ENCODE peak calls at places on chromosomes 3 and 15, in nine cellular contexts. One of them, this sample, is unnamed.

GRCh38 chr15:81948751-81949150 is 97.1 kb downstream of the MEX3B start:
- DNase-seq in fibroblast of the conjunctiva: no peak
- DNase-seq in colonic mucosa: no peak
- DNase-seq in GM13977: no peak
- DNase-seq in GM12891: no peak
- DNase-seq in HepG2: no peak
- DNase-seq in H4: peak
- DNase-seq in left colon: no peak
- DNase-seq in activated CD4-positive, alpha-beta T cell treated with anti-CD3 and anti-CD28 coated beads, Interleukin-2, amount 50 U/mL, for 24 hours: no peak
- DNase-seq in this sample: no peak

GRCh38 chr15:87711011-87711410 is 545.5 kb downstream of the NTRK3 start:
- DNase-seq in fibroblast of the conjunctiva: no peak
- DNase-seq in colonic mucosa: no peak
- DNase-seq in GM13977: no peak
- DNase-seq in GM12891: no peak
- DNase-seq in HepG2: no peak
- DNase-seq in H4: peak
- DNase-seq in left colon: no peak
- DNase-seq in activated CD4-positive, alpha-beta T cell treated with anti-CD3 and anti-CD28 coated beads, Interleukin-2, amount 50 U/mL, for 24 hours: no peak
- DNase-seq in this sample: no peak

GRCh38 chr3:195537995-195538394 is 5.1 kb downstream of the PPP1R2 start:
- DNase-seq in fibroblast of the conjunctiva: no peak
- DNase-seq in colonic mucosa: no peak
- DNase-seq in GM13977: peak
- DNase-seq in GM12891: no peak
- DNase-seq in HepG2: no peak
- DNase-seq in H4: no peak
- DNase-seq in left colon: no peak
- DNase-seq in activated CD4-positive, alpha-beta T cell treated with anti-CD3 and anti-CD28 coated beads, Interleukin-2, amount 50 U/mL, for 24 hours: no peak
- DNase-seq in this sample: no peak

GRCh38 chr3:42247576-42248027 is 18.4 kb downstream of the CCK start:
- DNase-seq in fibroblast of the conjunctiva: peak
- DNase-seq in colonic mucosa: peak
- DNase-seq in GM13977: peak
- DNase-seq in GM12891: no peak
- DNase-seq in HepG2: peak
- DNase-seq in H4: peak
- DNase-seq in left colon: peak
- DNase-seq in activated CD4-positive, alpha-beta T cell treated with anti-CD3 and anti-CD28 coated beads, Interleukin-2, amount 50 U/mL, for 24 hours: no peak
- DNase-seq in this sample: peak

GRCh38 chr3:81045976-81046375 is 715.5 kb downstream of the GBE1 start:
- DNase-seq in fibroblast of the conjunctiva: no peak
- DNase-seq in colonic mucosa: no peak
- DNase-seq in GM13977: no peak
- DNase-seq in GM12891: no peak
- DNase-seq in HepG2: no peak
- DNase-seq in H4: peak
- DNase-seq in left colon: no peak
- DNase-seq in activated CD4-positive, alpha-beta T cell treated with anti-CD3 and anti-CD28 coated beads, Interleukin-2, amount 50 U/mL, for 24 hours: no peak
- DNase-seq in this sample: no peak

GRCh38 chr3:42736081-42736480 is 33.5 kb upstream of the HHATL start:
- DNase-seq in fibroblast of the conjunctiva: no peak
- DNase-seq in colonic mucosa: no peak
- DNase-seq in GM13977: no peak
- DNase-seq in GM12891: no peak
- DNase-seq in HepG2: no peak
- DNase-seq in H4: no peak
- DNase-seq in left colon: no peak
- DNase-seq in activated CD4-positive, alpha-beta T cell treated with anti-CD3 and anti-CD28 coated beads, Interleukin-2, amount 50 U/mL, for 24 hours: no peak
- DNase-seq in this sample: no peak

GRCh38 chr3:100780223-100780622 is 70.9 kb downstream of the TFG start:
- DNase-seq in fibroblast of the conjunctiva: no peak
- DNase-seq in colonic mucosa: no peak
- DNase-seq in GM13977: no peak
- DNase-seq in GM12891: no peak
- DNase-seq in HepG2: no peak
- DNase-seq in H4: no peak
- DNase-seq in left colon: no peak
- DNase-seq in activated CD4-positive, alpha-beta T cell treated with anti-CD3 and anti-CD28 coated beads, Interleukin-2, amount 50 U/mL, for 24 hours: no peak
- DNase-seq in this sample: no peak

GRCh38 chr3:99753268-99753975 is 64.2 kb upstream of the CMSS1 start:
- DNase-seq in fibroblast of the conjunctiva: peak
- DNase-seq in colonic mucosa: no peak
- DNase-seq in GM13977: peak
- DNase-seq in GM12891: no peak
- DNase-seq in HepG2: peak
- DNase-seq in H4: peak
- DNase-seq in left colon: peak
- DNase-seq in activated CD4-positive, alpha-beta T cell treated with anti-CD3 and anti-CD28 coated beads, Interleukin-2, amount 50 U/mL, for 24 hours: no peak
- DNase-seq in this sample: no peak

GRCh38 chr15:77983708-77984445 is 93.6 kb downstream of the TBC1D2B start:
- DNase-seq in fibroblast of the conjunctiva: no peak
- DNase-seq in colonic mucosa: peak
- DNase-seq in GM13977: no peak
- DNase-seq in GM12891: no peak
- DNase-seq in HepG2: no peak
- DNase-seq in H4: no peak
- DNase-seq in left colon: no peak
- DNase-seq in activated CD4-positive, alpha-beta T cell treated with anti-CD3 and anti-CD28 coated beads, Interleukin-2, amount 50 U/mL, for 24 hours: no peak
- DNase-seq in this sample: peak

GRCh38 chr3:145716519-145716918 is 444.5 kb downstream of the PLOD2 start:
- DNase-seq in fibroblast of the conjunctiva: peak
- DNase-seq in colonic mucosa: no peak
- DNase-seq in GM13977: no peak
- DNase-seq in GM12891: no peak
- DNase-seq in HepG2: no peak
- DNase-seq in H4: peak
- DNase-seq in left colon: no peak
- DNase-seq in activated CD4-positive, alpha-beta T cell treated with anti-CD3 and anti-CD28 coated beads, Interleukin-2, amount 50 U/mL, for 24 hours: no peak
- DNase-seq in this sample: no peak

GRCh38 chr15:57692709-57693108 is 13.8 kb upstream of the POLR2M start:
- DNase-seq in fibroblast of the conjunctiva: peak
- DNase-seq in colonic mucosa: no peak
- DNase-seq in GM13977: no peak
- DNase-seq in GM12891: no peak
- DNase-seq in HepG2: no peak
- DNase-seq in H4: no peak
- DNase-seq in left colon: no peak
- DNase-seq in activated CD4-positive, alpha-beta T cell treated with anti-CD3 and anti-CD28 coated beads, Interleukin-2, amount 50 U/mL, for 24 hours: no peak
- DNase-seq in this sample: no peak

GRCh38 chr15:25022233-25022632 is 67.4 kb downstream of the SNRPN start:
- DNase-seq in fibroblast of the conjunctiva: no peak
- DNase-seq in colonic mucosa: no peak
- DNase-seq in GM13977: no peak
- DNase-seq in GM12891: no peak
- DNase-seq in HepG2: no peak
- DNase-seq in H4: no peak
- DNase-seq in left colon: no peak
- DNase-seq in activated CD4-positive, alpha-beta T cell treated with anti-CD3 and anti-CD28 coated beads, Interleukin-2, amount 50 U/mL, for 24 hours: no peak
- DNase-seq in this sample: no peak

GRCh38 chr3:111971533-111971932 is 7.3 kb upstream of the ABHD10 start:
- DNase-seq in fibroblast of the conjunctiva: no peak
- DNase-seq in colonic mucosa: no peak
- DNase-seq in GM13977: no peak
- DNase-seq in GM12891: no peak
- DNase-seq in HepG2: no peak
- DNase-seq in H4: no peak
- DNase-seq in left colon: no peak
- DNase-seq in activated CD4-positive, alpha-beta T cell treated with anti-CD3 and anti-CD28 coated beads, Interleukin-2, amount 50 U/mL, for 24 hours: no peak
- DNase-seq in this sample: no peak

GRCh38 chr3:141233457-141234161 is 2.0 kb downstream of the PXYLP1 start:
- DNase-seq in fibroblast of the conjunctiva: no peak
- DNase-seq in colonic mucosa: no peak
- DNase-seq in GM13977: no peak
- DNase-seq in GM12891: no peak
- DNase-seq in HepG2: no peak
- DNase-seq in H4: no peak
- DNase-seq in left colon: no peak
- DNase-seq in activated CD4-positive, alpha-beta T cell treated with anti-CD3 and anti-CD28 coated beads, Interleukin-2, amount 50 U/mL, for 24 hours: no peak
- DNase-seq in this sample: no peak

GRCh38 chr15:70806992-70807712 is 43.8 kb upstream of the UACA start:
- DNase-seq in fibroblast of the conjunctiva: no peak
- DNase-seq in colonic mucosa: no peak
- DNase-seq in GM13977: no peak
- DNase-seq in GM12891: no peak
- DNase-seq in HepG2: no peak
- DNase-seq in H4: no peak
- DNase-seq in left colon: peak
- DNase-seq in activated CD4-positive, alpha-beta T cell treated with anti-CD3 and anti-CD28 coated beads, Interleukin-2, amount 50 U/mL, for 24 hours: no peak
- DNase-seq in this sample: peak

GRCh38 chr3:86921981-86922680 is 68.8 kb downstream of the VGLL3 start:
- DNase-seq in fibroblast of the conjunctiva: no peak
- DNase-seq in colonic mucosa: no peak
- DNase-seq in GM13977: no peak
- DNase-seq in GM12891: no peak
- DNase-seq in HepG2: no peak
- DNase-seq in H4: no peak
- DNase-seq in left colon: no peak
- DNase-seq in activated CD4-positive, alpha-beta T cell treated with anti-CD3 and anti-CD28 coated beads, Interleukin-2, amount 50 U/mL, for 24 hours: no peak
- DNase-seq in this sample: no peak

GRCh38 chr15:78133801-78134200 is 2.6 kb upstream of the CIB2 start:
- DNase-seq in fibroblast of the conjunctiva: no peak
- DNase-seq in colonic mucosa: no peak
- DNase-seq in GM13977: no peak
- DNase-seq in GM12891: no peak
- DNase-seq in HepG2: no peak
- DNase-seq in H4: no peak
- DNase-seq in left colon: no peak
- DNase-seq in activated CD4-positive, alpha-beta T cell treated with anti-CD3 and anti-CD28 coated beads, Interleukin-2, amount 50 U/mL, for 24 hours: no peak
- DNase-seq in this sample: peak

GRCh38 chr3:66297917-66298316 is 77.1 kb downstream of the SLC25A26 start:
- DNase-seq in fibroblast of the conjunctiva: peak
- DNase-seq in colonic mucosa: no peak
- DNase-seq in GM13977: no peak
- DNase-seq in GM12891: no peak
- DNase-seq in HepG2: no peak
- DNase-seq in H4: no peak
- DNase-seq in left colon: no peak
- DNase-seq in activated CD4-positive, alpha-beta T cell treated with anti-CD3 and anti-CD28 coated beads, Interleukin-2, amount 50 U/mL, for 24 hours: no peak
- DNase-seq in this sample: no peak

GRCh38 chr15:40928975-40929729 is at the start of gene DLL4:
- DNase-seq in fibroblast of the conjunctiva: no peak
- DNase-seq in colonic mucosa: peak
- DNase-seq in GM13977: peak
- DNase-seq in GM12891: no peak
- DNase-seq in HepG2: peak
- DNase-seq in H4: no peak
- DNase-seq in left colon: peak
- DNase-seq in activated CD4-positive, alpha-beta T cell treated with anti-CD3 and anti-CD28 coated beads, Interleukin-2, amount 50 U/mL, for 24 hours: no peak
- DNase-seq in this sample: no peak

GRCh38 chr3:242986-243706 is 46.6 kb downstream of the CHL1 start:
- DNase-seq in fibroblast of the conjunctiva: peak
- DNase-seq in colonic mucosa: no peak
- DNase-seq in GM13977: no peak
- DNase-seq in GM12891: no peak
- DNase-seq in HepG2: no peak
- DNase-seq in H4: peak
- DNase-seq in left colon: no peak
- DNase-seq in activated CD4-positive, alpha-beta T cell treated with anti-CD3 and anti-CD28 coated beads, Interleukin-2, amount 50 U/mL, for 24 hours: no peak
- DNase-seq in this sample: no peak

GRCh38 chr3:36827133-36827532 is 62.8 kb upstream of the DCLK3 start:
- DNase-seq in fibroblast of the conjunctiva: no peak
- DNase-seq in colonic mucosa: no peak
- DNase-seq in GM13977: no peak
- DNase-seq in GM12891: no peak
- DNase-seq in HepG2: no peak
- DNase-seq in H4: no peak
- DNase-seq in left colon: no peak
- DNase-seq in activated CD4-positive, alpha-beta T cell treated with anti-CD3 and anti-CD28 coated beads, Interleukin-2, amount 50 U/mL, for 24 hours: no peak
- DNase-seq in this sample: no peak

GRCh38 chr3:30511524-30512278 is 94.7 kb upstream of the TGFBR2 start:
- DNase-seq in fibroblast of the conjunctiva: peak
- DNase-seq in colonic mucosa: no peak
- DNase-seq in GM13977: no peak
- DNase-seq in GM12891: no peak
- DNase-seq in HepG2: peak
- DNase-seq in H4: peak
- DNase-seq in left colon: no peak
- DNase-seq in activated CD4-positive, alpha-beta T cell treated with anti-CD3 and anti-CD28 coated beads, Interleukin-2, amount 50 U/mL, for 24 hours: no peak
- DNase-seq in this sample: no peak

GRCh38 chr15:75171408-75171807 is 30.3 kb upstream of the C15orf39 start:
- DNase-seq in fibroblast of the conjunctiva: no peak
- DNase-seq in colonic mucosa: no peak
- DNase-seq in GM13977: no peak
- DNase-seq in GM12891: no peak
- DNase-seq in HepG2: peak
- DNase-seq in H4: peak
- DNase-seq in left colon: no peak
- DNase-seq in activated CD4-positive, alpha-beta T cell treated with anti-CD3 and anti-CD28 coated beads, Interleukin-2, amount 50 U/mL, for 24 hours: no peak
- DNase-seq in this sample: no peak